ENCODE peak calls at places on chromosome 22, in nine cellular contexts. F is SK-N-SH, Z is HCT116, P is HL-60, A is K562, H is GM23338, T is A549, Y is GM12878, K is Panc1. I is an unnamed sample.

GRCh38 chr22:25363474-25363873 is 144.0 kb downstream of the CRYBB2 start:
- DNase-seq in A (no peak), K (no peak), P (no peak), H (no peak), T (no peak), F (no peak), Z (no peak), Y (no peak), I (no peak)

GRCh38 chr22:42271906-42272305 is 1.5 kb upstream of the TCF20 start:
- DNase-seq in T (no peak), Z (no peak), F (no peak), K (no peak), P (no peak), Y (no peak), H (no peak), A (no peak), I (no peak)

GRCh38 chr22:26669060-26669481 is 11.7 kb downstream of the MIAT start:
- DNase-seq in T (no peak), A (no peak), Y (no peak), P (no peak), Z (peak; percentile 62), K (no peak), F (peak; percentile 80), H (peak; percentile 83), I (peak; percentile 32)

GRCh38 chr22:27801616-27802388 is at the start of gene MN1:
- DNase-seq in K (no peak), H (peak; percentile 86), Y (no peak), F (peak; percentile 89), A (no peak), P (no peak), T (peak; percentile 65), Z (no peak), I (no peak)

GRCh38 chr22:35206889-35207288 is 50.4 kb upstream of the HMGXB4 start:
- DNase-seq in H (no peak), A (no peak), K (no peak), F (no peak), Y (no peak), P (no peak), Z (no peak), T (no peak), I (no peak)

GRCh38 chr22:29301716-29302401 is 4.6 kb upstream of the GAS2L1 start:
- DNase-seq in T (no peak), P (no peak), F (peak; percentile 17), K (no peak), Z (no peak), H (no peak), A (no peak), Y (no peak), I (no peak)

GRCh38 chr22:35198738-35199137 is 58.6 kb upstream of the HMGXB4 start:
- DNase-seq in K (no peak), H (no peak), F (no peak), A (no peak), T (no peak), P (no peak), Y (no peak), Z (no peak), I (no peak)

GRCh38 chr22:35835267-35835997 is 117.8 kb downstream of the APOL5 start:
- DNase-seq in P (no peak), Z (peak; percentile 18), H (no peak), K (no peak), A (no peak), Y (no peak), F (no peak), T (no peak), I (no peak)

GRCh38 chr22:28444659-28445058 is 235.0 kb downstream of the TTC28 start:
- DNase-seq in A (no peak), F (no peak), Z (no peak), T (no peak), H (no peak), K (no peak), P (no peak), Y (no peak), I (no peak)

DNA sequence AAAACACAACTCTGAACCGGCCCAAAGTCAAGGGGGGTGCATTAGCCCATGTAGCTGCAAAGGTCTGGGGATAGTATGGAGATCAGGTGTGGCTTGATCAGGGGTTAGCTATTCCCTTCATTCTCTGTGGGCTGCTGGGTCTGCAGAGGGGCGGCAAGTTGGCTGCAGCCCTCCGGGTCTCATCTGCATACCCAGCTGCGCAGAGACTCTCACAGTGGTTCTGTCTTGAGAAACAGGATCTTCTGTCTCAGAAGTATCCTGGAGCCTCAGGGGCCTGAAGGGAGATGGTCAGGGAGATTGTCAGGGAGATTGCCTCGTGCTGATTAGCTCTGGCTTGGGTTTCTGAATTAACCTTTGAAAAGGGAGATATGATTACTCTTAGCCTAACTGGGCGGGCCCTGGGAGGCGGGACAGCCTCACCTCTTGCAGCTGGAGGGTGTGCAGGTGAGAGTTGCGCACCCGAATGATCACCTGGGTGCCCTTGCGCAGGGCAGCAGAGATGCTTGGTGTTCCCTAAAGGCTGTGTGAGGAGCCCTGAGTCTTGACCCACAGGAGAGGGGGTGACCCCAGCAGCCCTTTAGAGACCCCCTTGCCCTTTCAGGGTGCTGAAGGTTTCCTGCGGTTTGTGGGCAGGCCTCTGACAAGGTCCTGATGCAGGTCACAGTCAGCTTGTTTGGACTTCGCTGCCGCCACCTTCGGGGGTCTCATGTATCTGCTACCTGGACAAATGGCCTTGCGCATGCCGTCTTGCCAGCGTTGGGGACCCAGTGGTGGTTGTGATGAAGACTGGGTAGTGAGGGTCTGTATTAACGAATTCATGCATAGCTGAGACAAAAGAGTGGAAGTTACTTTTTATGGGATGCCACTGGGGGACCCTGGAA is 7.3 kb downstream of the ARHGAP8 start:
- DNase-seq in F (no peak), P (no peak), Z (no peak), H (no peak), Y (no peak), K (no peak), A (no peak), T (no peak), I (no peak)
- TF ChIP-seq REST in F (no peak), P (no peak), Z (no peak), H (no peak), Y (no peak), K (no peak), A (no peak), T (no peak), I (no peak)

GRCh38 chr22:30390974-30391691 is 3.9 kb upstream of the RNF215 start:
- DNase-seq in H (peak; percentile 87), F (peak; percentile 80), Y (peak; percentile 51), K (peak; percentile 41), T (peak; percentile 44), P (no peak), Z (peak; percentile 84), A (peak; percentile 88), I (peak; percentile 85)
- TF ChIP-seq REST in H (no peak), F (no peak), Y (no peak), K (no peak), T (no peak), P (no peak), Z (no peak), A (no peak), I (no peak)

DNA sequence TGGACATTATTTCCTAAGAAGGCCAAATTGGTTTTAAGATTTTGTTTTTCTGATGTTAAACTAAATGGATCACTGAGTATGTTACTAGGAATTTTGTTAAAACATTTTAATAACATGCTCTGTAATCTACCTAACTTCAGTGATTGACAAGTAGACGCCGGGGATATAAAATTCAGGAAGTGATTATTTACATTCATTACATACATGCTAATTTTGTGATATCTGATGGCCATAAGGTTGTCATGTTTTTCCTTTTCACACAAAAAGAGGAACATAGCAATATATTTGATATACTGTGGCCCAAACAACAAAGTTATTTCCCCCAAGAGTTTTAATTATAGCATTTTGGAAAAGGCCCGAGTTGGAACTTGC is 12.1 kb downstream of the SCUBE1 start:
- DNase-seq in Y (no peak), H (no peak), F (no peak), T (no peak), P (no peak), K (no peak), A (no peak), Z (no peak), I (no peak)
- TF ChIP-seq REST in Y (no peak), H (no peak), F (no peak), T (no peak), P (no peak), K (no peak), A (no peak), Z (no peak), I (no peak)

DNA sequence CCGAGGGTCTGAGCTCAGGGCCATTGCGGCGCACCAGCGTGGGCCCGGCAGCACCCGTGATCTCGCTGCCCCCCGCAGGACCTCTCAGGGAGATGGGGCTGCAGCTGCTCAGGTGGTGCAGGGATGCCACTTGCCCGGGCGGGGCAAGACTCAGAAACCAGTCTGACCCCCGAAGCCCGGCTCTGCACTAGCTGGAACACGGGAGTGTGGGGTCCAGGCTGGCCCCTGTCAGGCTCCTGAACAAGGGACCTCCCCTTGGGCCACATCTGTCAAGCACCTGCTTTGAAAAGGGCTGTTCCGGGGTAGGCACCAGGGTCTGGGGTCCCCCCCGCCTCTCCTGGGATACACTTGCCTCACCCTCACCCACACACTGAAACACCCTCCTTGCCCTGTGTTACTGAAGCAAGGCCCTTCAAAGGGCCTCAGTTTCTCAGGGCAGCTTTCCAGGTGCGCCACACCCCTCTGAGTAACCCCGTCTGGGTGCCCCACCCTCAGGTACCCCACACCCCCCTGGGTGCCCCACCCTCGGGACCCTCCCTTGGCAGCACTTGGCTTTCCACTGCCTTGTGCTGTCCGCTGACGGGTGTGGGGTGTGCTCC is 413.4 kb downstream of the TBC1D22A start:
- DNase-seq in T (no peak), K (no peak), Z (no peak), Y (no peak), P (no peak), F (no peak), H (no peak), A (no peak), I (no peak)
- TF ChIP-seq REST in T (no peak), K (no peak), Z (no peak), Y (no peak), P (no peak), F (no peak), H (no peak), A (no peak), I (no peak)

GRCh38 chr22:38921126-38921525 is 36.3 kb upstream of the APOBEC3A start:
- DNase-seq in H (no peak), P (no peak), T (no peak), F (no peak), Y (no peak), Z (peak; percentile 39), A (no peak), K (no peak), I (no peak)
- TF ChIP-seq REST in H (no peak), P (no peak), T (no peak), F (no peak), Y (no peak), Z (no peak), A (no peak), K (no peak), I (no peak)